ENCODE peak calls at places on chromosomes 6 and 20, in seven cellular contexts. Z is NAMALWA, G is WTC11, A is SJSA1, P is NCI-H460, B is DMS53, F is WERI-Rb-1. L is an unnamed sample.

GRCh38 chr6:4162345-4162744 is 27.0 kb upstream of the ECI2 start:
- DNase-seq in Z (no peak), G (no peak), A (no peak), P (no peak), B (no peak), F (no peak), L (no peak)

GRCh38 chr6:52877168-52877567 is 32.3 kb downstream of the GSTA3 start:
- DNase-seq in Z (no peak), G (no peak), A (no peak), P (no peak), B (peak; percentile 7), F (no peak), L (no peak)

GRCh38 chr6:10391299-10391630 is 23.6 kb downstream of the TFAP2A start:
- DNase-seq in Z (no peak), G (no peak), A (no peak), P (no peak), B (no peak), F (no peak), L (no peak)

GRCh38 chr6:21500894-21501293 is 92.7 kb upstream of the SOX4 start:
- DNase-seq in Z (no peak), G (no peak), A (no peak), P (no peak), B (peak; percentile 92), F (peak; percentile 36), L (peak; percentile 46)

GRCh38 chr6:32046450-32047083 is 8.4 kb downstream of the CYP21A2 start:
- DNase-seq in Z (peak; percentile 38), G (no peak), A (no peak), P (peak; percentile 33), B (no peak), F (peak; percentile 56), L (no peak)

GRCh38 chr20:34528921-34529297 is 12.7 kb downstream of the DYNLRB1 start:
- DNase-seq in Z (no peak), G (no peak), A (peak; percentile 50), P (no peak), B (no peak), F (no peak), L (no peak)

GRCh38 chr20:25275813-25276532 is 28.1 kb downstream of the PYGB start:
- DNase-seq in Z (no peak), G (peak; percentile 9), A (peak; percentile 36), P (no peak), B (no peak), F (peak; percentile 8), L (no peak)

GRCh38 chr6:142846459-142846831 is 98.5 kb downstream of the HIVEP2 start:
- DNase-seq in Z (no peak), G (no peak), A (no peak), P (no peak), B (peak; percentile 16), F (no peak), L (no peak)

GRCh38 chr20:4813839-4814695 is 92.4 kb downstream of the PRND start:
- DNase-seq in Z (peak; percentile 90), G (no peak), A (no peak), P (no peak), B (no peak), F (no peak), L (no peak)

GRCh38 chr6:104017410-104018381 is 842.0 kb downstream of the HACE1 start:
- DNase-seq in Z (no peak), G (no peak), A (no peak), P (no peak), B (no peak), F (no peak), L (no peak)

GRCh38 chr6:10414766-10415592 is at the start of gene TFAP2A:
- DNase-seq in Z (no peak), G (peak; percentile 70), A (peak; percentile 76), P (peak; percentile 68), B (no peak), F (no peak), L (peak; percentile 39)

L was measured in D341Med.